ENCODE peak calls at places on chromosomes 7 and 10, in five cellular contexts. One of them, this sample, is unnamed.

GRCh38 chr7:12360948-12361347 is 42.7 kb downstream of the VWDE start:
- DNase-seq in GM12865: no peak
- DNase-seq in lower leg skin: no peak
- DNase-seq in colonic mucosa: no peak
- DNase-seq in left ventricle myocardium inferior: no peak
- DNase-seq in this sample: no peak

GRCh38 chr10:132360766-132361447 is 28.9 kb downstream of the LRRC27 start:
- DNase-seq in GM12865: no peak
- DNase-seq in lower leg skin: no peak
- DNase-seq in colonic mucosa: peak
- DNase-seq in left ventricle myocardium inferior: no peak
- DNase-seq in this sample: peak

GRCh38 chr10:103651783-103652476 is 158.4 kb downstream of the NEURL1 start:
- DNase-seq in GM12865: no peak
- DNase-seq in lower leg skin: no peak
- DNase-seq in colonic mucosa: peak
- DNase-seq in left ventricle myocardium inferior: peak
- DNase-seq in this sample: no peak

GRCh38 chr7:96664793-96665192 is 44.9 kb downstream of the SEM1 start:
- DNase-seq in GM12865: no peak
- DNase-seq in lower leg skin: no peak
- DNase-seq in colonic mucosa: no peak
- DNase-seq in left ventricle myocardium inferior: no peak
- DNase-seq in this sample: no peak

GRCh38 chr10:79069325-79070090 is 742 bp downstream of the ZMIZ1 start:
- DNase-seq in GM12865: peak
- DNase-seq in lower leg skin: peak
- DNase-seq in colonic mucosa: peak
- DNase-seq in left ventricle myocardium inferior: peak
- DNase-seq in this sample: no peak

GRCh38 chr7:132548489-132549078 is 27.7 kb downstream of the PLXNA4 start:
- DNase-seq in GM12865: no peak
- DNase-seq in lower leg skin: no peak
- DNase-seq in colonic mucosa: no peak
- DNase-seq in left ventricle myocardium inferior: no peak
- DNase-seq in this sample: no peak

GRCh38 chr7:151711906-151712771 is 164.8 kb downstream of the PRKAG2 start:
- DNase-seq in GM12865: no peak
- DNase-seq in lower leg skin: no peak
- DNase-seq in colonic mucosa: no peak
- DNase-seq in left ventricle myocardium inferior: peak
- DNase-seq in this sample: no peak

GRCh38 chr10:62043493-62043938 is 142.0 kb downstream of the ARID5B start:
- DNase-seq in GM12865: peak
- DNase-seq in lower leg skin: no peak
- DNase-seq in colonic mucosa: no peak
- DNase-seq in left ventricle myocardium inferior: no peak
- DNase-seq in this sample: no peak

GRCh38 chr7:140695381-140695780 is 1.1 kb upstream of the NDUFB2 start:
- DNase-seq in GM12865: no peak
- DNase-seq in lower leg skin: peak
- DNase-seq in colonic mucosa: no peak
- DNase-seq in left ventricle myocardium inferior: no peak
- DNase-seq in this sample: no peak

GRCh38 chr10:53447576-53447975 is 675.0 kb upstream of the MBL2 start:
- DNase-seq in GM12865: no peak
- DNase-seq in lower leg skin: no peak
- DNase-seq in colonic mucosa: no peak
- DNase-seq in left ventricle myocardium inferior: no peak
- DNase-seq in this sample: no peak

GRCh38 chr7:55212838-55213237 is 152.3 kb upstream of the LANCL2 start:
- DNase-seq in GM12865: no peak
- DNase-seq in lower leg skin: no peak
- DNase-seq in colonic mucosa: no peak
- DNase-seq in left ventricle myocardium inferior: no peak
- DNase-seq in this sample: no peak

GRCh38 chr10:13099144-13099665 is 758 bp upstream of the OPTN start:
- DNase-seq in GM12865: peak
- DNase-seq in lower leg skin: no peak
- DNase-seq in colonic mucosa: peak
- DNase-seq in left ventricle myocardium inferior: no peak
- DNase-seq in this sample: no peak

GRCh38 chr10:123642293-123642692 is 23.9 kb upstream of the GPR26 start:
- DNase-seq in GM12865: no peak
- DNase-seq in lower leg skin: peak
- DNase-seq in colonic mucosa: no peak
- DNase-seq in left ventricle myocardium inferior: no peak
- DNase-seq in this sample: no peak

GRCh38 chr10:14416308-14416700 is 85.6 kb upstream of the FRMD4A start:
- DNase-seq in GM12865: no peak
- DNase-seq in lower leg skin: no peak
- DNase-seq in colonic mucosa: no peak
- DNase-seq in left ventricle myocardium inferior: no peak
- DNase-seq in this sample: no peak

GRCh38 chr7:129298268-129298893 is 73.6 kb downstream of the AHCYL2 start:
- DNase-seq in GM12865: peak
- DNase-seq in lower leg skin: no peak
- DNase-seq in colonic mucosa: peak
- DNase-seq in left ventricle myocardium inferior: no peak
- DNase-seq in this sample: peak

GRCh38 chr10:20771053-20771452 is 126.1 kb downstream of the NEBL start:
- DNase-seq in GM12865: no peak
- DNase-seq in lower leg skin: no peak
- DNase-seq in colonic mucosa: no peak
- DNase-seq in left ventricle myocardium inferior: no peak
- DNase-seq in this sample: no peak

GRCh38 chr10:1369197-1369596 is 313.0 kb downstream of the WDR37 start:
- DNase-seq in GM12865: no peak
- DNase-seq in lower leg skin: peak
- DNase-seq in colonic mucosa: peak
- DNase-seq in left ventricle myocardium inferior: no peak
- DNase-seq in this sample: no peak

GRCh38 chr10:133364645-133365431 is 7.0 kb upstream of the FUOM start:
- DNase-seq in GM12865: no peak
- DNase-seq in lower leg skin: no peak
- DNase-seq in colonic mucosa: peak
- DNase-seq in left ventricle myocardium inferior: no peak
- DNase-seq in this sample: no peak

GRCh38 chr7:5408777-5409176 is 14.9 kb downstream of the TNRC18 start:
- DNase-seq in GM12865: no peak
- DNase-seq in lower leg skin: no peak
- DNase-seq in colonic mucosa: no peak
- DNase-seq in left ventricle myocardium inferior: no peak
- DNase-seq in this sample: no peak

GRCh38 chr7:5403442-5403841 is 20.2 kb downstream of the TNRC18 start:
- DNase-seq in GM12865: no peak
- DNase-seq in lower leg skin: no peak
- DNase-seq in colonic mucosa: no peak
- DNase-seq in left ventricle myocardium inferior: no peak
- DNase-seq in this sample: no peak

DNA sequence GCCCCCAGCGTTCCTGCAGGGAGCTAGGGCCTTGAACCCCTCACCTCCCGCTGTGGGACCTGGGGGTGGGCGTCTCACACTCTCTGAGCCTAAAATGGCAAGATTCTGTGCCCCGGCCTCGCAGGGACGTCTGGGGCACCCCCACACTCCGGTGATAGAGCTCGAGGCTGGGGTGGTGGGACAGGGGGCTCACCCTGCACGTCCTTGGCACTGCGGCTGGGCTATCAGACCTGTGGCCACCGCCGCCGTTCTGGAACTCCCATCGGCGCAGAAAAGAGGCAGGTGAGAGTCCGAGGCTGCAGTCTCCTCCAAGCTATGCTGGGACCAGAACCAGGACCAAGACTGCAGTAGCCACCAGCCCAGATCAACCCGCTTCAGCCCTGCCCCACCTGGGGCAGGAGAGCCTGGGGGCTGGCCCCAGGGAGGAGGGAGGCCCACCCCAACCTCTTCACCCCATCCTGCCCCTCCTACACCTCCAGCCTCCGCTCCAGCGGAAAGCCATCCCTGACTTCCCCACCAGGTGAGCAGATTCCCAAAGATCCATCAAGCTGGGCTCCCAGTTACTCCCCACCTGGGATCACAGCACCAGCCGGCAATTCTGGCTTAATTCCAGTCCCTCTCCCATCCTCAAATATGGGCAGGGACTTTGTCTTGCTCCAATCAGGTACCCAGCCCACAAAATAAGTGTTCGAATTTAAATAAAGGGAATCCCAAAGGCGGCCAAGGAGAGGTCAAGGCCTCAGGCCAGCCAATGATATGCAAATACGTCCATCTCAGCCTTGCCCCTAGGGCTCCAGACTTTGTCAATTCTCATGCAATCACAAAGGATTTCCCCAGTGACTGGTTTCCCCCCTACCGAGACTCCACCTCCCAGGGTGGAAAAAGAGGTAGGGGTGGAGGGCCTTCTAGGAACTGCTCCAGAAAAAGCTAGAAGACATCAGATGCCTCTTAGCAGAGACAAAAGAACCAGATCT is 16.4 kb downstream of the TNRC18 start:
- DNase-seq in GM12865: no peak
- DNase-seq in lower leg skin: no peak
- DNase-seq in colonic mucosa: no peak
- DNase-seq in left ventricle myocardium inferior: no peak
- DNase-seq in this sample: no peak
- TF ChIP-seq CTCF in GM12865: no peak
- TF ChIP-seq CTCF in lower leg skin: no peak
- TF ChIP-seq CTCF in colonic mucosa: no peak
- TF ChIP-seq CTCF in left ventricle myocardium inferior: no peak
- TF ChIP-seq CTCF in this sample: no peak

GRCh38 chr7:81527651-81528050 is 242.2 kb downstream of the HGF start:
- DNase-seq in GM12865: peak
- DNase-seq in lower leg skin: no peak
- DNase-seq in colonic mucosa: no peak
- DNase-seq in left ventricle myocardium inferior: no peak
- DNase-seq in this sample: no peak

GRCh38 chr7:81526971-81527370 is 242.9 kb downstream of the HGF start:
- DNase-seq in GM12865: no peak
- DNase-seq in lower leg skin: no peak
- DNase-seq in colonic mucosa: no peak
- DNase-seq in left ventricle myocardium inferior: no peak
- DNase-seq in this sample: no peak

GRCh38 chr7:81534446-81534845 is 235.4 kb downstream of the HGF start:
- DNase-seq in GM12865: no peak
- DNase-seq in lower leg skin: no peak
- DNase-seq in colonic mucosa: no peak
- DNase-seq in left ventricle myocardium inferior: no peak
- DNase-seq in this sample: no peak

GRCh38 chr7:81525901-81526300 is 243.9 kb downstream of the HGF start:
- DNase-seq in GM12865: no peak
- DNase-seq in lower leg skin: no peak
- DNase-seq in colonic mucosa: no peak
- DNase-seq in left ventricle myocardium inferior: no peak
- DNase-seq in this sample: no peak

GRCh38 chr7:81529785-81530184 is 240.1 kb downstream of the HGF start:
- DNase-seq in GM12865: no peak
- DNase-seq in lower leg skin: no peak
- DNase-seq in colonic mucosa: no peak
- DNase-seq in left ventricle myocardium inferior: no peak
- DNase-seq in this sample: no peak
- H3K4me3 ChIP-seq in GM12865: no peak
- H3K4me3 ChIP-seq in lower leg skin: no peak
- H3K4me3 ChIP-seq in colonic mucosa: no peak
- H3K4me3 ChIP-seq in left ventricle myocardium inferior: no peak
- H3K4me3 ChIP-seq in this sample: no peak

GRCh38 chr7:117034851-117035462 is 81.7 kb downstream of the ST7 start:
- DNase-seq in GM12865: no peak
- DNase-seq in lower leg skin: no peak
- DNase-seq in colonic mucosa: no peak
- DNase-seq in left ventricle myocardium inferior: no peak
- DNase-seq in this sample: no peak

GRCh38 chr7:117036836-117037235 is 83.5 kb downstream of the ST7 start:
- DNase-seq in GM12865: no peak
- DNase-seq in lower leg skin: no peak
- DNase-seq in colonic mucosa: no peak
- DNase-seq in left ventricle myocardium inferior: no peak
- DNase-seq in this sample: no peak

GRCh38 chr7:117032810-117033209 is 79.5 kb downstream of the ST7 start:
- DNase-seq in GM12865: no peak
- DNase-seq in lower leg skin: no peak
- DNase-seq in colonic mucosa: no peak
- DNase-seq in left ventricle myocardium inferior: no peak
- DNase-seq in this sample: no peak

GRCh38 chr7:117036034-117036669 is 82.9 kb downstream of the ST7 start:
- DNase-seq in GM12865: no peak
- DNase-seq in lower leg skin: no peak
- DNase-seq in colonic mucosa: no peak
- DNase-seq in left ventricle myocardium inferior: no peak
- DNase-seq in this sample: no peak

GRCh38 chr7:117035463-117035862 is 82.2 kb downstream of the ST7 start:
- DNase-seq in GM12865: no peak
- DNase-seq in lower leg skin: no peak
- DNase-seq in colonic mucosa: no peak
- DNase-seq in left ventricle myocardium inferior: no peak
- DNase-seq in this sample: no peak
- TF ChIP-seq CTCF in GM12865: no peak
- TF ChIP-seq CTCF in lower leg skin: no peak
- TF ChIP-seq CTCF in colonic mucosa: no peak
- TF ChIP-seq CTCF in left ventricle myocardium inferior: no peak
- TF ChIP-seq CTCF in this sample: no peak

GRCh38 chr7:142712617-142712957 is 36.7 kb upstream of the PRSS1 start:
- DNase-seq in GM12865: no peak
- DNase-seq in lower leg skin: no peak
- DNase-seq in colonic mucosa: no peak
- DNase-seq in left ventricle myocardium inferior: no peak
- DNase-seq in this sample: no peak
- H3K4me3 ChIP-seq in GM12865: no peak
- H3K4me3 ChIP-seq in lower leg skin: no peak
- H3K4me3 ChIP-seq in colonic mucosa: no peak
- H3K4me3 ChIP-seq in left ventricle myocardium inferior: no peak
- H3K4me3 ChIP-seq in this sample: no peak

GRCh38 chr10:68231106-68231901 is 609 bp downstream of the ATOH7 start:
- DNase-seq in GM12865: peak
- DNase-seq in lower leg skin: peak
- DNase-seq in colonic mucosa: peak
- DNase-seq in left ventricle myocardium inferior: peak
- DNase-seq in this sample: peak
- TF ChIP-seq CTCF in GM12865: peak
- TF ChIP-seq CTCF in lower leg skin: no peak
- TF ChIP-seq CTCF in colonic mucosa: no peak
- TF ChIP-seq CTCF in left ventricle myocardium inferior: peak
- TF ChIP-seq CTCF in this sample: no peak

GRCh38 chr10:120969219-120969645 is 118.1 kb downstream of the WDR11 start:
- DNase-seq in GM12865: peak
- DNase-seq in lower leg skin: no peak
- DNase-seq in colonic mucosa: no peak
- DNase-seq in left ventricle myocardium inferior: no peak
- DNase-seq in this sample: no peak
- H3K4me3 ChIP-seq in GM12865: no peak
- H3K4me3 ChIP-seq in lower leg skin: no peak
- H3K4me3 ChIP-seq in colonic mucosa: no peak
- H3K4me3 ChIP-seq in left ventricle myocardium inferior: no peak
- H3K4me3 ChIP-seq in this sample: no peak